ENCODE peak calls at places on chromosomes 16 and 17, in six cellular contexts. I, Z, V, D, F and A are unnamed samples.

GRCh38 chr16:5875416-5875815 is 777.8 kb upstream of the EEF2KMT start:
- DNase-seq in I (no peak), Z (no peak), V (no peak), D (no peak), F (no peak), A (no peak)

GRCh38 chr16:77137045-77137444 is 53.9 kb upstream of the MON1B start:
- DNase-seq in I (no peak), Z (no peak), V (no peak), D (no peak), F (no peak), A (no peak)

GRCh38 chr17:43880420-43880991 is 26.8 kb downstream of the MPP2 start:
- DNase-seq in I (peak), Z (peak), V (no peak), D (peak), F (no peak), A (peak)

GRCh38 chr17:45372325-45372869 is 55.6 kb upstream of the MAP3K14 start:
- DNase-seq in I (no peak), Z (no peak), V (peak), D (no peak), F (no peak), A (no peak)

GRCh38 chr16:85086347-85087291 is 25.7 kb downstream of the CIBAR2 start:
- DNase-seq in I (peak), Z (peak), V (peak), D (peak), F (no peak), A (peak)

GRCh38 chr16:85481738-85482137 is 131.4 kb upstream of the GSE1 start:
- DNase-seq in I (no peak), Z (no peak), V (no peak), D (no peak), F (no peak), A (no peak)

GRCh38 chr17:1078831-1079561 is 82.1 kb downstream of the TIMM22 start:
- DNase-seq in I (no peak), Z (no peak), V (no peak), D (no peak), F (no peak), A (no peak)

GRCh38 chr17:45688353-45688752 is 95.8 kb upstream of the CRHR1 start:
- DNase-seq in I (no peak), Z (no peak), V (peak), D (no peak), F (no peak), A (no peak)

GRCh38 chr16:56608043-56608875 is at the start of gene MT2A:
- DNase-seq in I (peak), Z (peak), V (peak), D (peak), F (peak), A (peak)